ENCODE peak calls at places on chromosomes 13 and 19, in six cellular contexts. Z is activated CD4-positive, alpha-beta T cell treated with anti-CD3 and anti-CD28 coated beads for 48 hours; T is HS-27A; J is GM19239; S is NCI-H2107; K is NCI-H2029. X is an unnamed sample.

GRCh38 chr19:49879243-49879960 is 1.9 kb downstream of the TBC1D17 start:
- DNase-seq in Z (no peak), T (no peak), J (no peak), S (no peak), K (no peak), X (no peak)

GRCh38 chr19:38663957-38664502 is 16.6 kb downstream of the ACTN4 start:
- DNase-seq in Z (no peak), T (no peak), J (no peak), S (no peak), K (no peak), X (no peak)

GRCh38 chr19:391199-391557 is 17.8 kb downstream of the C2CD4C start:
- DNase-seq in Z (peak; percentile 35), T (no peak), J (no peak), S (no peak), K (no peak), X (peak; percentile 52)

GRCh38 chr13:48945626-48946025 is 30.1 kb upstream of the FNDC3A start:
- DNase-seq in Z (no peak), T (no peak), J (no peak), S (no peak), K (no peak), X (no peak)

GRCh38 chr13:52848455-52849190 is at the start of gene PCDH8:
- DNase-seq in Z (peak; percentile 43), T (no peak), J (no peak), S (peak; percentile 85), K (peak; percentile 63), X (no peak)

GRCh38 chr13:23320926-23321533 is 112.5 kb downstream of the SACS start:
- DNase-seq in Z (no peak), T (no peak), J (no peak), S (no peak), K (no peak), X (no peak)

GRCh38 chr13:105518086-105518485 is 1017.4 kb downstream of the EFNB2 start:
- DNase-seq in Z (no peak), T (no peak), J (no peak), S (no peak), K (no peak), X (no peak)

GRCh38 chr19:4700573-4700970 is 23.1 kb downstream of the DPP9 start:
- DNase-seq in Z (no peak), T (no peak), J (no peak), S (no peak), K (no peak), X (no peak)

GRCh38 chr19:38068851-38069250 is 155.2 kb downstream of the DPF1 start:
- DNase-seq in Z (no peak), T (no peak), J (no peak), S (no peak), K (peak; percentile 26), X (no peak)

GRCh38 chr13:62747629-62748028 is 1332.0 kb upstream of the PCDH20 start:
- DNase-seq in Z (no peak), T (peak; percentile 8), J (no peak), S (no peak), K (no peak), X (no peak)

GRCh38 chr19:42255766-42256750 is 1.1 kb upstream of the ERF start:
- DNase-seq in Z (no peak), T (no peak), J (no peak), S (peak; percentile 30), K (no peak), X (no peak)

GRCh38 chr19:16436780-16437179 is 35.0 kb downstream of the EPS15L1 start:
- DNase-seq in Z (no peak), T (no peak), J (no peak), S (no peak), K (no peak), X (no peak)

GRCh38 chr13:105991622-105992254 is 543.7 kb downstream of the EFNB2 start:
- DNase-seq in Z (no peak), T (no peak), J (no peak), S (no peak), K (no peak), X (no peak)

X was measured in activated naive CD4-positive, alpha-beta T cell treated with anti-CD3 and anti-CD28 coated beads for 36 hours.